ENCODE peak calls at places on chromosomes 11 and 22, in eight cellular contexts. B is H1; J is CD8-positive, alpha-beta T cell; M is lung; D is PC-3; Z is left ventricle myocardium inferior; L is ascending aorta; O is tibial nerve. Q is an unnamed sample. For H3K4me1, the result is how much of the 10 kb centered on the place peaks cover.

GRCh38 chr11:68950776-68951175 is 30.0 kb downstream of the MRGPRD start:
- DNase-seq in J (no peak), Z (no peak), B (peak), L (no peak), O (no peak), D (no peak), M (no peak), Q (no peak)

GRCh38 chr11:48103621-48104561 is 112.7 kb upstream of the OR4B1 start:
- DNase-seq in B (no peak), M (no peak), O (no peak), Z (no peak), D (peak), L (no peak), J (no peak), Q (no peak)

GRCh38 chr11:6233984-6234313 is 487 bp downstream of the FHIP1B start:
- DNase-seq in D (no peak), Z (no peak), J (no peak), M (no peak), L (no peak), B (no peak), O (no peak), Q (no peak)

GRCh38 chr11:34214961-34215805 is 109.8 kb downstream of the NAT10 start:
- DNase-seq in D (peak), M (no peak), Z (no peak), B (no peak), J (no peak), L (no peak), O (no peak), Q (no peak)

GRCh38 chr11:112113539-112114457 is 27.1 kb downstream of the SDHD start:
- DNase-seq in M (no peak), D (peak), J (no peak), B (no peak), O (no peak), L (no peak), Z (no peak), Q (no peak)

GRCh38 chr11:113162590-113162961 is 151.8 kb upstream of the TTC12 start:
- DNase-seq in O (peak), M (no peak), J (no peak), D (no peak), L (no peak), B (no peak), Z (no peak), Q (no peak)

GRCh38 chr11:68659158-68659921 is 25.0 kb upstream of the GAL start:
- DNase-seq in Z (peak), J (no peak), M (peak), B (no peak), L (no peak), O (peak), D (peak), Q (no peak)

GRCh38 chr11:47394322-47395224 is 13.8 kb upstream of the SLC39A13 start:
- DNase-seq in M (peak), L (no peak), J (peak), O (no peak), B (no peak), Z (peak), D (no peak), Q (no peak)

GRCh38 chr11:83564845-83565244 is 278.7 kb upstream of the CCDC90B start:
- DNase-seq in J (no peak), O (no peak), D (no peak), B (no peak), M (no peak), Z (no peak), L (no peak), Q (no peak)

GRCh38 chr11:76579752-76580151 is 90.8 kb downstream of the LRRC32 start:
- DNase-seq in L (no peak), Z (no peak), O (no peak), B (no peak), J (no peak), M (no peak), D (no peak), Q (no peak)

GRCh38 chr11:59138643-59139042 is 4.0 kb upstream of the FAM111A start:
- DNase-seq in O (no peak), J (no peak), Z (no peak), D (no peak), M (no peak), B (no peak), L (no peak), Q (no peak)

GRCh38 chr11:69540118-69541000 is 58.9 kb downstream of the LINC01488 start:
- DNase-seq in J (no peak), D (peak), M (no peak), O (no peak), L (peak), B (peak), Z (peak), Q (peak)

GRCh38 chr11:44505591-44506054 is 59.8 kb upstream of the CD82 start:
- DNase-seq in M (no peak), L (no peak), D (peak), B (no peak), Z (no peak), O (no peak), J (no peak), Q (no peak)

GRCh38 chr11:16966633-16967346 is 47.4 kb downstream of the PLEKHA7 start:
- DNase-seq in M (no peak), Z (no peak), J (no peak), L (no peak), B (no peak), O (no peak), D (no peak), Q (no peak)

GRCh38 chr22:35399114-35399677 is 744 bp upstream of the MCM5 start:
- DNase-seq in B (no peak), Z (no peak), L (no peak), O (no peak), J (no peak), M (no peak), D (no peak), Q (no peak)

DNA sequence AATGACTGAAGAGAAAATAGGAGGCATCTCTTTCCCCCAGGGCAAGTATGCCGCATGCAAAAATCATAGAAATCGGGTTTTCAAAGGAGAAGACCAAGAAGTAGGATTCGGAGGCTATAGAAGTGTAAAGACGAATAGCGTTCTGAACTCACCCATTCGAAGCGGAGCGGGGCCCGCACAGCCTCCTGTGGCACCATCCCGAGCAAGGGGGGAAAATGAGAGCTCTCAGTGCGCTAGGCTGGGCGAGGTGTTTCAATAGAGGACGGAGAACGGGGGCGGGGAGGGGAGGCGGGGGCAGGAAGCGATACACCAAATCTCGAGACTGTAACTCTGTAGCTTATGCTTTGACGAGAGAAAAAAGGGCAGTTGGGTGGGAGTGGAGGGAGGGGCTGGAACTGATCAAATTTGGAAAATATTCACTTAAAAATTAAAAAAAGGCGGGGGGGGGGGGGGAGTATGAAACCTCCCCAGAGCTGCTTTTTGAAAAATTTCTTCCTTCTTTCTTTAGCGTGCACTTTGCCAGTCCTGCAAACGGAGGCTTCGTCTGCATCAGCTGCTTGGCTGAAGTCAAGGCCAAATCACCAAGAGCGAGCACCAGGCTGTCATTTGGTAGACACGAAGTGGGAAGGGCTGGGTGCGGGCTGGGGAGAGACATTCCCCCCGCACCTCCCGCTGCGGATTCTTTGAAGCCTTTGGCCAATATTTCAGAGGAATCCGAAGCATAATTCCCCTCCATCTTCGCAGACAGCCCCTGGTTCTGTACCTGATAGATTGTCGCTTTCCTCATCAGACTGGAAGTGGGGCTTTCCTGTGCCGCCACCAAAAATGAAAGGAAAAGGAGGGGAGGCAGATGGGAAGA is 15.6 kb downstream of the BLID start:
- DNase-seq in J (no peak), L (peak), D (no peak), Z (peak), O (peak), B (peak), M (no peak), Q (peak)
- H3K4me3 ChIP-seq in J (no peak), L (peak), D (peak), Z (peak), O (peak), B (peak), M (peak), Q (peak)

DNA sequence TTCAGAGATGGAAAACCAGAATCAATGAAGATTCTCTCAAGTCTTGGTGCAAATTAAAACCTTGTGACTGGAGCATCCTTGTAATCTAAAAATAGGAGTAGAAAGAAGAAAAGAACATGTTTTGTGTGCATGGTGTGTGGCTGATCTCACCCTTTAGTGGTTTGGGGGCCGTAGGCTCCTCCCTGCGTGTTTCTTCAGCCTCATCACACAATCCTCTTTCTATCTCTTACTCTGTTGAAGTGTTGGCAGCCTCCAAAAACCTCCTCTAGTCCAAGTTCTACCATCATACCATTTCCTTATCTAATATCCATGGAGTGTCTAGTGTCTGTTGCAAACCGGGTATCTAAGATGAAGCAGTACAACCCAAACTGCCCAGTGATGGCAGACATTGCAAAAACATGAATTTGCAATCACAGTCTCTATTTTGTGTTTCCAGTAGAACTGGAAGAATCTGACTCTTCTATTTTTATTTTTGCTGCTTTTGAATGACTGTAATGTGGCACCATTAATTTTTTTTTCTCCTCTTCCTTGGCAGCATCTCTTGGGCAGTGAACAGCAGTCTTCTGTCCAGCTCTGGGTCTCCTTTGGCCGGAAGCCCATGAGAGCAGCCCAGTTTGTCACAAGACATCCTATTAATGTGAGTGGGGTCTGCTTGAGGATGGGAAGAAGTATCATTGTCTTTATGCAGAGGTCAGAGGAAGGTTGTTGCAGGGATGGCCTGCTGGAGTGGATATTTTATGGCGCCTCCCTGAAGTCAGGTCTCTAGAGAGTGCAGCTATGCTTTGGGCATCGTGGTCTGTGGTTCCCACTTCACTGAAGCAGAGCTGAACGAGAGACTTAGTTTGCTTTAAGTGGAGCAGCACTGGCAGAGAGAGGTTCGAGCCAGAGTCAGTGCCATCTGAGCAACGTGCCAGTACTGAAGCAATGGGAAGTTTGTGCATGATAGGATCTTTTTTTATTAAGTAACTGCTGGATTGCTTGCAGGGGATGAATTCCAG is 60.0 kb upstream of the SORL1-AS1 start:
- DNase-seq in L (no peak), J (no peak), B (no peak), M (no peak), D (no peak), O (no peak), Z (no peak), Q (no peak)
- TF ChIP-seq CTCF in L (no peak), J (no peak), B (no peak), M (no peak), D (no peak), O (no peak), Z (no peak), Q (no peak)

GRCh38 chr11:2462092-2462985 is 17.5 kb downstream of the KCNQ1 start:
- DNase-seq in M (no peak), D (no peak), O (no peak), B (no peak), J (no peak), L (no peak), Z (no peak), Q (no peak)

GRCh38 chr11:2463766-2464277 is 19.0 kb downstream of the KCNQ1 start:
- DNase-seq in D (no peak), L (no peak), O (no peak), B (peak), J (no peak), M (no peak), Z (no peak), Q (no peak)

GRCh38 chr11:2461253-2462091 is 16.7 kb downstream of the KCNQ1 start:
- DNase-seq in M (no peak), L (no peak), D (no peak), Z (peak), B (no peak), J (no peak), O (no peak), Q (no peak)

GRCh38 chr11:2464451-2465165 is 19.8 kb downstream of the KCNQ1 start:
- DNase-seq in M (no peak), J (no peak), L (no peak), D (no peak), O (no peak), Z (no peak), B (no peak), Q (no peak)

GRCh38 chr11:2462986-2463765 is 18.4 kb downstream of the KCNQ1 start:
- DNase-seq in O (no peak), B (no peak), L (no peak), M (peak), Z (peak), D (peak), J (no peak), Q (no peak)
- H3K4me1 ChIP-seq in O (under half), B (under half), L (under half), M (under half), Z (half or more), D (under half), J (half or more), Q (under half)

GRCh38 chr11:123249354-123249753 is 54.3 kb upstream of the CLMP start:
- DNase-seq in L (no peak), O (no peak), D (peak), M (no peak), Z (no peak), J (no peak), B (no peak), Q (no peak)
- H3K4me3 ChIP-seq in L (no peak), O (no peak), D (no peak), M (no peak), Z (no peak), J (no peak), B (no peak), Q (no peak)

GRCh38 chr11:11876458-11876857 is 34.7 kb downstream of the USP47 start:
- DNase-seq in M (no peak), Z (no peak), B (no peak), J (no peak), L (no peak), O (no peak), D (peak), Q (no peak)
- TF ChIP-seq CTCF in M (no peak), Z (no peak), B (peak), J (no peak), L (no peak), O (no peak), D (peak), Q (no peak)

DNA sequence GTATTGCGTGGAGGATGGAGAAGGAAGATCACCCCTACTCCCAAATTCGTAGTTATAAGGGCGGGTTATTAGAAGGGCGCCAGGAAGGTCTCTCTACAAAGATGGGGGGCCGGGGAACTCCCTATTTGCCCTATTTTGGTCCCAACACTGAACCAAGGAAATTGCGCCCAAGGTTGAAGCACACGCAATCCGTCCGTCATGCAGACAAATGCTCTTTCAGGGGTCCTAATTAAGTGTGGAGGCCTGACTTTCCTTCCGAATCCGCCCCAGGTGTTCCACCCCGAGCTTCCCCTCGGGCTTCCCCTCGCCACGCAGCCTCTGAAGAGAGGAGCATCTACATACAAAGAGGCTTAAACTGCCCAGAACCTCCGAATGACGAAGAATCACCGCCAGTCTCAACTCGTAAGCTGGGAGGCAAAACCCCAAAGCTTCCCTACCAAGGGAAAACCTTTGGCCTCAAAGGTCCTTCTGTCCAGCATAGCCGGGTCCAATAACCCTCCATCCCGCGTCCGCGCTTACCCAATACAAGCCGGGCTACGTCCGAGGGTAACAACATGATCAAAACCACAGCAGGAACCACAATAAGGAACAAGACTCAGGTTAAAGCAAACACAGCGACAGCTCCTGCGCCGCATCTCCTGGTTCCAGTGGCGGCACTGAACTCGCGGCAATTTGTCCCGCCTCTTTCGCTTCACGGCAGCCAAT is at the start of gene NPAT:
- DNase-seq in M (no peak), D (no peak), J (peak), B (no peak), L (no peak), Z (no peak), O (no peak), Q (no peak)
- H3K4me1 ChIP-seq in M (under half), D (under half), J (under half), B (under half), L (under half), Z (half or more), O (under half), Q (under half)

DNA sequence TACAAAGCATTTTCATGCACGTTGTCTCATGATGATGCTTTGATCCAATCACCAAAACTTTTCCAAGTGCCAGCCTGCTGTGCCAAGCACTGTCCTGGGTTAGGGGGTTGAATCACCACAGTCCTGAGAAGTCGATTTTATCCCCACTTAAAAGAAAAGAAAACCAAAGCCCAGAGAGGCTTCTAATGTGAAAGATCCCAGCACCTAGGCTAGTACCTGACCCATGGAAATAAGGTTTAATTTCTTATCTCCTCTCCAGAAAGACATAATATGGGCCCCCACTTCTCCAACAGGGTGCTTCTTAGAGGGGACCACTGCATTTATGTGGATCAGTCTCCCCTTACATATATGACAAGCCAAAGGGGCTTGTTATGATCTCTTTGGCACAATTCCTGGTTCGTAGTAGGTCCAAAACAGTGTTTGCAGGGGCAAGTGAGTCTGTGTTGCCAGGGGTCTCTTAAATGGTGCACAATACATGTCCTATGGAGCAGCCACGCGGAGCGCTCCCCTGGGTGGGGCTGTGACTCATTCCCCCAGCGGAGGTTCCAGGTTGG is 1.9 kb upstream of the BCL9L start:
- DNase-seq in J (no peak), M (no peak), L (no peak), Z (no peak), O (no peak), D (peak), B (no peak), Q (no peak)
- H3K4me3 ChIP-seq in J (no peak), M (no peak), L (peak), Z (peak), O (peak), D (peak), B (no peak), Q (peak)

DNA sequence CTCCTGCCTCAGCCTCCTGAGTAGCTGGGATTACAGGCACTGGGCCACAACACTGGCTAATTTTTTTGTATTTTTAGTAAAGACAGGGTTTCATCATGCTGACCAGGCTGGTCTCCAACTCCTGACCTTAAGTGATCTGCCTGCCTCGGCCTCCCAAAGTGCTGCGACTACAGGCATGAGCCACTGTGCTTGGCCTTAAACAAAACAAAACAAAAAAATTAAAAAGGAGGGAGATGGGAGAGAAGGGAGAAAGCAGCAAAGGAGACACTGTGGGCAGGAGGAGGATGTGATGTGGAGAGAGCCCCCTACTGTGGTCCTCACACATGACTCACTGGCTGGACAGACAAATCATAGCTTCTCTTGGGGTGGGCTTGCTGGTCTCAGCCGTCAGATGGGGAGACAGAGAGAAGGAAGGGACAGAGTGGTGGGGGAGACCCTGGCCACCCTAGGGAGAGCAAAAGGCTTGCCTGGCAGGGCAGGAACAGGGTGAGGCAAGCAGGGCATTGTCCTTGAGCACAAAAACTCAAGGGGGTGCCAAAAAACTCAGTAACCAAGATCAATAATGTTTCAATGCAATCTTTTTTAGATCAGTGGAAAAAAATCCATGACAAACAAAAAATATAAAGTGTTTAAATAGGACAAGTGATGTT is 31.6 kb downstream of the TPST2 start:
- DNase-seq in B (no peak), M (no peak), D (no peak), J (no peak), O (no peak), Z (no peak), L (no peak), Q (no peak)
- TF ChIP-seq CTCF in B (no peak), M (no peak), D (no peak), J (no peak), O (no peak), Z (no peak), L (no peak), Q (no peak)

GRCh38 chr22:20216863-20217499 is 51.1 kb downstream of the RTN4R start:
- DNase-seq in D (peak), J (no peak), L (no peak), B (no peak), O (no peak), Z (no peak), M (no peak), Q (no peak)
- H3K4me1 ChIP-seq in D (under half), J (under half), L (under half), B (under half), O (under half), Z (under half), M (under half), Q (under half)

Q was measured in thoracic aorta.